ENCODE peak calls at places on chromosomes 13 and 19, in seven cellular contexts. I, Y, T, N, V, M and G are unnamed samples. For H3K4me1, the result is how much of the 10 kb centered on the place peaks cover.

GRCh38 chr13:25987987-25988386 is 63.8 kb downstream of the SHISA2 start:
- DNase-seq in I (no peak), Y (no peak), T (no peak), N (no peak), V (no peak), M (no peak), G (no peak)

GRCh38 chr19:48490980-48491792 is 20.4 kb downstream of the LMTK3 start:
- DNase-seq in I (no peak), Y (no peak), T (no peak), N (peak), V (peak), M (peak), G (peak)

GRCh38 chr13:39107484-39108040 is 69.3 kb downstream of the NHLRC3 start:
- DNase-seq in I (no peak), Y (no peak), T (no peak), N (no peak), V (no peak), M (no peak), G (no peak)

GRCh38 chr19:2207991-2208860 is 27.9 kb downstream of the PLEKHJ1 start:
- DNase-seq in I (no peak), Y (peak), T (no peak), N (no peak), V (peak), M (peak), G (no peak)

GRCh38 chr13:110869231-110869804 is 45.6 kb downstream of the ANKRD10 start:
- DNase-seq in I (no peak), Y (no peak), T (no peak), N (no peak), V (no peak), M (no peak), G (no peak)

GRCh38 chr19:18763674-18764590 is 27.2 kb downstream of the COMP start:
- DNase-seq in I (peak), Y (no peak), T (no peak), N (no peak), V (no peak), M (no peak), G (peak)

GRCh38 chr13:39038569-39038898 is 278 bp downstream of the NHLRC3 start:
- DNase-seq in I (no peak), Y (no peak), T (no peak), N (no peak), V (no peak), M (no peak), G (no peak)

GRCh38 chr19:3817761-3818160 is 31.6 kb upstream of the MATK start:
- DNase-seq in I (no peak), Y (no peak), T (no peak), N (no peak), V (no peak), M (peak), G (no peak)

GRCh38 chr19:2149980-2150793 is 1.2 kb downstream of the AP3D1 start:
- DNase-seq in I (peak), Y (no peak), T (no peak), N (peak), V (peak), M (peak), G (no peak)

GRCh38 chr13:44506719-44507118 is 69.4 kb downstream of the TSC22D1 start:
- DNase-seq in I (no peak), Y (no peak), T (no peak), N (no peak), V (no peak), M (no peak), G (no peak)

GRCh38 chr13:75963318-75963717 is 327.2 kb downstream of the LMO7 start:
- DNase-seq in I (no peak), Y (no peak), T (no peak), N (no peak), V (no peak), M (peak), G (no peak)

GRCh38 chr19:7292950-7293794 is 1.0 kb downstream of the INSR start:
- DNase-seq in I (peak), Y (no peak), T (peak), N (peak), V (peak), M (peak), G (no peak)

GRCh38 chr13:53921473-53921872 is 892.9 kb downstream of the OLFM4 start:
- DNase-seq in I (no peak), Y (no peak), T (no peak), N (no peak), V (no peak), M (no peak), G (no peak)

GRCh38 chr19:29324717-29325116 is 111.8 kb upstream of the UQCRFS1 start:
- DNase-seq in I (no peak), Y (no peak), T (no peak), N (no peak), V (no peak), M (no peak), G (no peak)

GRCh38 chr13:82305588-82305987 is 1576.7 kb downstream of the SLITRK1 start:
- DNase-seq in I (peak), Y (no peak), T (peak), N (no peak), V (no peak), M (no peak), G (no peak)

GRCh38 chr13:60482012-60482411 is 85.0 kb downstream of the TDRD3 start:
- DNase-seq in I (no peak), Y (no peak), T (no peak), N (no peak), V (no peak), M (no peak), G (no peak)

GRCh38 chr19:6086081-6086858 is 24.0 kb downstream of the RFX2 start:
- DNase-seq in I (no peak), Y (no peak), T (no peak), N (no peak), V (no peak), M (no peak), G (no peak)

DNA sequence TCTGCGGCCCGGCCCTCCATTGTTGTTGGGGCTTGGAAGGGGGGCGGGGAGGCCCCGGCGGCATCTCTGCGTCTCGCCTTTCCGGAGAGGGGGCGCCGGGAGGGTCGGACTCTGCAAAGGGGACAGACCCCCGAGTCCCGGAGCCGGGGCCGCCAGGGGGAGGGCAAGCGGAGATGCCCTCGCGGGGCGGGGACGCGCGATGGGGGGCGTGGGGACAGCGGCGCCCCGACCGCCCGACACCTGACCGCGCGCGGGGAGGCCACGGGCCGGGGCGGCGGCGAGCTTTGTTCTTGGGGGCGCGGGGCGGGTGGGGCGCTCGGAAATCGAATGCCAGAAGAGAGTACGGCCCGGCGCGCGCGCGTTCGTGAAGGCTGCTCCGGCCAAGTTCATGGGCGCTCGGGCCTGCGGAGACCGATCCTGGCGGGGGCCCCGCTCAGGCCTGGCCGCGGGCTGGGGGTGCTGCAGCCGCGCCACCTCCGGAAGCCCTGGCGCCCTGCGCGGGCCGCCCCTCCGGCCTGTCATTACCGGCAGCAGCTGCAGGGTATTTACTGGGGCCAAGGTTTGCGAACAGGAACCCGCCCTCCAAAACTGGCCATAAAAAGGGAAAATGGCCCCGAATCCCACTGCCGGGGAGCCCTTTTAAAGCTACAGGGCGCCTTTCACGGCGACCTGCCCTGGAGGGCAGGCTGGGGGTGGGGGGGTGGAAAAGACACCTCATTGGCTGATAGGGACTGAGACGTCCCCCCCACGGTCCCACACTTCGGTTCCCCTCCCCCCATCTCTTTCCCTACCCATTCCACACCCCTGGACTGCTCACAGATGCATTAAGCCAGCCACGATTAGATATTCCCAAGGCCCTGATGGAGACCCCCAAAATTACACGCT is 11.1 kb upstream of the NANOS3 start:
- DNase-seq in I (no peak), Y (no peak), T (no peak), N (no peak), V (peak), M (peak), G (peak)
- H3K4me1 ChIP-seq in I (under half), Y (under half), T (under half), N (under half), V (under half), M (under half), G (under half)

GRCh38 chr19:37779139-37780035 is at the start of gene ZNF573:
- DNase-seq in I (peak), Y (peak), T (peak), N (peak), V (peak), M (peak), G (peak)
- TF ChIP-seq CTCF in I (peak), Y (no peak), T (peak), N (no peak), V (no peak), M (peak), G (no peak)

GRCh38 chr19:50639121-50640112 is at the start of gene SYT3:
- DNase-seq in I (peak), Y (no peak), T (no peak), N (peak), V (peak), M (peak), G (no peak)
- H3K4me3 ChIP-seq in I (peak), Y (peak), T (peak), N (peak), V (no peak), M (peak), G (peak)

GRCh38 chr19:41896581-41896942 is 13.6 kb downstream of the ARHGEF1 start:
- DNase-seq in I (no peak), Y (no peak), T (no peak), N (no peak), V (no peak), M (no peak), G (no peak)

GRCh38 chr19:41897181-41897580 is 14.2 kb downstream of the ARHGEF1 start:
- DNase-seq in I (no peak), Y (no peak), T (no peak), N (no peak), V (no peak), M (no peak), G (no peak)

GRCh38 chr19:41895745-41896580 is 13.0 kb downstream of the ARHGEF1 start:
- DNase-seq in I (no peak), Y (no peak), T (no peak), N (no peak), V (no peak), M (peak), G (no peak)

GRCh38 chr19:41898235-41898634 is 15.3 kb downstream of the ARHGEF1 start:
- DNase-seq in I (no peak), Y (no peak), T (no peak), N (no peak), V (no peak), M (no peak), G (no peak)

GRCh38 chr19:41897820-41898219 is 14.8 kb downstream of the ARHGEF1 start:
- DNase-seq in I (no peak), Y (no peak), T (no peak), N (no peak), V (no peak), M (no peak), G (no peak)
- H3K4me1 ChIP-seq in I (under half), Y (under half), T (under half), N (under half), V (under half), M (under half), G (under half)